ENCODE peak calls at places on chromosome 11, in ten cellular contexts. D, E, V, Q, A, F, T, L, M and N are unnamed samples.

GRCh38 chr11:70074701-70075100 is 3.4 kb upstream of the ANO1 start:
- DNase-seq in D (no peak), E (no peak), V (no peak), Q (no peak), A (no peak), F (no peak), T (no peak), L (no peak), M (peak), N (no peak)

GRCh38 chr11:5288108-5288911 is 13.4 kb downstream of the OR51B4 start:
- DNase-seq in D (no peak), E (no peak), V (no peak), Q (no peak), A (no peak), F (no peak), T (peak), L (no peak), M (no peak), N (no peak)

GRCh38 chr11:42947405-42947804 is 364.4 kb upstream of the API5 start:
- DNase-seq in D (no peak), E (no peak), V (no peak), Q (no peak), A (no peak), F (no peak), T (no peak), L (no peak), M (no peak), N (no peak)

GRCh38 chr11:75315439-75315805 is 36.0 kb downstream of the ARRB1 start:
- DNase-seq in D (no peak), E (peak), V (no peak), Q (no peak), A (no peak), F (no peak), T (no peak), L (no peak), M (no peak), N (no peak)

GRCh38 chr11:2576116-2576515 is 123.7 kb downstream of the KCNQ1OT1 start:
- DNase-seq in D (no peak), E (no peak), V (no peak), Q (no peak), A (no peak), F (no peak), T (no peak), L (no peak), M (no peak), N (no peak)

GRCh38 chr11:121326230-121326629 is 33.7 kb downstream of the SC5D start:
- DNase-seq in D (no peak), E (no peak), V (no peak), Q (no peak), A (no peak), F (no peak), T (no peak), L (no peak), M (no peak), N (no peak)

GRCh38 chr11:87878373-87878779 is 296.9 kb downstream of the RAB38 start:
- DNase-seq in D (peak), E (peak), V (peak), Q (no peak), A (peak), F (no peak), T (no peak), L (no peak), M (no peak), N (no peak)

GRCh38 chr11:9568854-9569587 is 4.4 kb upstream of the WEE1 start:
- DNase-seq in D (peak), E (peak), V (peak), Q (peak), A (no peak), F (peak), T (peak), L (no peak), M (peak), N (no peak)

GRCh38 chr11:65421204-65422103 is 1.1 kb upstream of the NEAT1 start:
- DNase-seq in D (peak), E (peak), V (peak), Q (peak), A (no peak), F (peak), T (peak), L (peak), M (peak), N (peak)

GRCh38 chr11:118900535-118901384 is 17.1 kb downstream of the CXCR5 start:
- DNase-seq in D (no peak), E (no peak), V (no peak), Q (no peak), A (no peak), F (no peak), T (no peak), L (no peak), M (no peak), N (peak)

GRCh38 chr11:105673089-105673488 is 63.2 kb downstream of the GRIA4 start:
- DNase-seq in D (peak), E (peak), V (no peak), Q (no peak), A (no peak), F (peak), T (no peak), L (peak), M (no peak), N (no peak)

GRCh38 chr11:75905434-75905833 is 90.4 kb downstream of the UVRAG start:
- DNase-seq in D (no peak), E (no peak), V (no peak), Q (no peak), A (no peak), F (no peak), T (no peak), L (no peak), M (no peak), N (no peak)

GRCh38 chr11:75548571-75549272 is 13.3 kb upstream of the SERPINH1 start:
- DNase-seq in D (no peak), E (no peak), V (no peak), Q (no peak), A (no peak), F (no peak), T (no peak), L (no peak), M (no peak), N (no peak)

GRCh38 chr11:8056810-8057463 is 24.1 kb upstream of the TUB start:
- DNase-seq in D (no peak), E (no peak), V (no peak), Q (no peak), A (no peak), F (no peak), T (peak), L (peak), M (peak), N (peak)

GRCh38 chr11:66072518-66072917 is 2.4 kb downstream of the PACS1 start:
- DNase-seq in D (no peak), E (no peak), V (no peak), Q (no peak), A (no peak), F (no peak), T (no peak), L (no peak), M (peak), N (no peak)

GRCh38 chr11:72818971-72819370 is 4.8 kb downstream of the ATG16L2 start:
- DNase-seq in D (no peak), E (no peak), V (no peak), Q (no peak), A (no peak), F (no peak), T (no peak), L (no peak), M (no peak), N (no peak)

GRCh38 chr11:122707111-122707510 is 51.6 kb downstream of the UBASH3B start:
- DNase-seq in D (no peak), E (no peak), V (no peak), Q (no peak), A (no peak), F (no peak), T (no peak), L (no peak), M (no peak), N (no peak)

GRCh38 chr11:124277809-124278208 is 21.6 kb downstream of the OR8G5 start:
- DNase-seq in D (no peak), E (no peak), V (no peak), Q (no peak), A (no peak), F (no peak), T (no peak), L (peak), M (no peak), N (no peak)

GRCh38 chr11:18081551-18081950 is 24.3 kb downstream of the SAAL1 start:
- DNase-seq in D (no peak), E (peak), V (no peak), Q (peak), A (no peak), F (no peak), T (no peak), L (no peak), M (no peak), N (no peak)

GRCh38 chr11:116255234-116255953 is 517.4 kb downstream of the BUD13 start:
- DNase-seq in D (no peak), E (no peak), V (no peak), Q (peak), A (no peak), F (no peak), T (no peak), L (no peak), M (no peak), N (no peak)

GRCh38 chr11:128867277-128867676 is at the start of gene KCNJ1:
- DNase-seq in D (no peak), E (no peak), V (no peak), Q (no peak), A (no peak), F (no peak), T (no peak), L (no peak), M (no peak), N (no peak)

GRCh38 chr11:57792060-57792541 is 30.5 kb downstream of the CTNND1 start:
- DNase-seq in D (no peak), E (peak), V (no peak), Q (no peak), A (no peak), F (peak), T (peak), L (no peak), M (peak), N (no peak)

GRCh38 chr11:76067099-76067498 is 139.2 kb downstream of the WNT11 start:
- DNase-seq in D (no peak), E (no peak), V (no peak), Q (no peak), A (no peak), F (no peak), T (no peak), L (no peak), M (no peak), N (no peak)

GRCh38 chr11:120577624-120578363 is 66.2 kb downstream of the GRIK4 start:
- DNase-seq in D (no peak), E (no peak), V (no peak), Q (no peak), A (no peak), F (no peak), T (no peak), L (no peak), M (no peak), N (no peak)

GRCh38 chr11:118435233-118435892 is 929 bp upstream of the KMT2A start:
- DNase-seq in D (peak), E (peak), V (peak), Q (peak), A (no peak), F (peak), T (peak), L (peak), M (no peak), N (no peak)

GRCh38 chr11:20360650-20361049 is 2.9 kb upstream of the HTATIP2 start:
- DNase-seq in D (peak), E (no peak), V (no peak), Q (no peak), A (no peak), F (no peak), T (peak), L (no peak), M (no peak), N (no peak)

GRCh38 chr11:117189191-117189940 is 9.8 kb upstream of the TAGLN start:
- DNase-seq in D (no peak), E (no peak), V (no peak), Q (no peak), A (no peak), F (no peak), T (peak), L (no peak), M (no peak), N (no peak)

GRCh38 chr11:103086461-103086860 is 5.5 kb downstream of the DCUN1D5 start:
- DNase-seq in D (no peak), E (no peak), V (no peak), Q (no peak), A (no peak), F (no peak), T (no peak), L (no peak), M (no peak), N (no peak)

GRCh38 chr11:38460429-38460828 is 1862.4 kb upstream of the RAG2 start:
- DNase-seq in D (no peak), E (no peak), V (no peak), Q (no peak), A (no peak), F (no peak), T (no peak), L (no peak), M (no peak), N (no peak)

GRCh38 chr11:122036022-122036421 is 80.0 kb downstream of the BLID start:
- DNase-seq in D (no peak), E (no peak), V (no peak), Q (no peak), A (no peak), F (no peak), T (no peak), L (no peak), M (no peak), N (no peak)

GRCh38 chr11:121575963-121576290 is 123.2 kb upstream of the SORL1-AS1 start:
- DNase-seq in D (no peak), E (no peak), V (no peak), Q (no peak), A (no peak), F (no peak), T (no peak), L (no peak), M (no peak), N (no peak)

GRCh38 chr11:69121021-69121420 is 34.7 kb upstream of the SMIM38 start:
- DNase-seq in D (no peak), E (no peak), V (no peak), Q (no peak), A (no peak), F (no peak), T (no peak), L (no peak), M (no peak), N (no peak)

GRCh38 chr11:33936745-33937612 is 45.1 kb upstream of the LMO2 start:
- DNase-seq in D (no peak), E (peak), V (no peak), Q (no peak), A (no peak), F (peak), T (no peak), L (no peak), M (no peak), N (no peak)

GRCh38 chr11:27423125-27423524 is 49.5 kb downstream of the LGR4 start:
- DNase-seq in D (no peak), E (no peak), V (no peak), Q (no peak), A (no peak), F (no peak), T (peak), L (no peak), M (peak), N (peak)
- TF ChIP-seq POLR2AphosphoS5 in D (no peak), E (no peak), V (no peak), Q (no peak), A (no peak), F (no peak), T (peak), L (no peak), M (peak), N (no peak)

GRCh38 chr11:32334822-32335221 is 100.5 kb downstream of the WT1 start:
- DNase-seq in D (peak), E (no peak), V (peak), Q (no peak), A (no peak), F (no peak), T (no peak), L (peak), M (no peak), N (no peak)
- TF ChIP-seq CTCF in D (peak), E (no peak), V (peak), Q (peak), A (peak), F (no peak), T (no peak), L (peak), M (no peak), N (no peak)

DNA sequence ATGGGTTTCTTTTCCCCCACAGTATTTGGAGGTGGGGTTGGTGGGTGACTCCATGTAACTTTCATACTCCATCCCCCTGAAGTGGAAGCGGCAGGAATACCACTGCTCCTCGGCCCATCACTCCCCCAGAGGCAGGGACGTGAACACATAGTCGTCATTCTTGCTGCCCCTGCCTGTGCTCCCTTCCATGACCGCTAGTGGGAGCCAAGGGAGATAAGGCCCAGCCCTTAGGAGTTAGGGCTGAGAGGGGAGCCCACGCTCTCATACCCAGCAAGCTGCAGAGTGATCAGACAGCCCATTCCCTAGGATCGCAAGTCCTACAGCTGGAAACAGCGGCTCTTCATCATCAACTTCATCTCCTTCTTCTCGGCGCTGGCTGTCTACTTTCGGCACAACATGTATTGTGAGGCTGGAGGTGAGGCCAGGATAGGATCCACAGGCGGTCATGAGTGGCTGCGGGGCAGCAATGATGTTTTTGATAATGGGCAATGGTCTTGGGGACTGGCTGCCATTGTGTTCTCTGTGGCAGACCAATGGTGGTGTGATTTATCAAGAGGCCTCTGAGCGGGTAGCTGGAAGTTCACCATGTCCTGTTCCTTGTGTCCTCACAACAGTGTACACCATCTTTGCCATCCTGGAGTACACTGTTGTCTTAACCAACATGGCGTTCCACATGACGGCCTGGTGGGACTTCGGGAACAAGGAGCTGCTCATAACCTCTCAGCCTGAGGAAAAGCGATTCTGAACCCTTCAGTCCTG is 15.9 kb downstream of the RHOG start:
- DNase-seq in D (peak), E (peak), V (no peak), Q (peak), A (no peak), F (no peak), T (peak), L (peak), M (no peak), N (no peak)
- TF ChIP-seq POLR2AphosphoS5 in D (no peak), E (no peak), V (no peak), Q (no peak), A (no peak), F (no peak), T (peak), L (peak), M (no peak), N (no peak)

DNA sequence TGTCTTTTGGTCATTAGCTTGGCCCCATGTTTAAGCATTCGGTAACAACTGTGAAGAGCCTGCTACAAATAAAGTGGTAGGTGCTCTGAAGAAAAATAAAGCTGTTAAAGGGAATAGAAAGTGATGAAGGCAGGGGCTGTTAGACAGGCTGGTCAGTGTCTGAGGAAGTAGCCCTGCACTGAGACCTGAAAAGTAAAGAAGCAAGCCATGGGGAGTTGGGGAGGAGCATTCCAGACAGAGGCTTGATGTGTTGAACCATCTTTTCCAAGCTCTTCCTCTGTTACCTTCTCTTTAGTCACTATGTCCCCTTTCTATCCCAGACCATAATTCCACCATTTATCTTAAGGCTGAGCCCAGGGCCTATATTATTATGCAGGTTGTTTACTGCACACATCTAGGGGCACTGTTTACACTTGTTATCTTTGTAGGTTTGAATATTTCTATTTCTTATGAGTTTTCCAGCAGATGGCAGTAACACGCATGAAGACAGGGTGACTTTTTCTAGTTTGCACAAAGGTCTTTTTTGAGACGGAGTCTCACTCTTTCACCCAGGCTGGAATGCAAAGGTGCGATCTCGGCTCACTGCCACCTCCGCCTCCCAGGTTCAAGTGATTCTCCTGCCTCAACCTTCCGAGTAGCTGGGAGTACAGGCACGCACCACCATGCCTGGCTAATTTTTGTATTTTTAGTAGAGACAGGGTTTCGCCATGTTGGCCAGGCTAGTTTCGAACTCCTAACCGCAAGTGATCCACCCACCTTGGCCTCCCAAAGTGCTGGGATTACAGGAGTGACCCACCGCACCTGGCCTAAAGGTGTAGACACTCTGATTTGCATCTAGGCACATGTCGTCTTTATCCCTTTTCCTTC is 23.0 kb downstream of the ZFTA start:
- DNase-seq in D (no peak), E (peak), V (no peak), Q (no peak), A (no peak), F (no peak), T (no peak), L (no peak), M (no peak), N (no peak)
- TF ChIP-seq CTCF in D (peak), E (peak), V (no peak), Q (peak), A (peak), F (no peak), T (no peak), L (no peak), M (no peak), N (no peak)

GRCh38 chr11:59753650-59754493 is 1.3 kb upstream of the STX3 start:
- DNase-seq in D (peak), E (peak), V (peak), Q (peak), A (peak), F (peak), T (peak), L (peak), M (peak), N (no peak)
- TF ChIP-seq POLR2AphosphoS5 in D (no peak), E (no peak), V (no peak), Q (no peak), A (peak), F (peak), T (peak), L (no peak), M (no peak), N (peak)

GRCh38 chr11:12123177-12123576 is 12.8 kb downstream of the MICAL2 start:
- DNase-seq in D (no peak), E (no peak), V (no peak), Q (no peak), A (no peak), F (no peak), T (no peak), L (no peak), M (no peak), N (no peak)

GRCh38 chr11:12121504-12121903 is 11.1 kb downstream of the MICAL2 start:
- DNase-seq in D (no peak), E (no peak), V (no peak), Q (no peak), A (no peak), F (no peak), T (no peak), L (no peak), M (no peak), N (no peak)

GRCh38 chr11:12121011-12121410 is 10.6 kb downstream of the MICAL2 start:
- DNase-seq in D (no peak), E (no peak), V (no peak), Q (no peak), A (no peak), F (no peak), T (no peak), L (no peak), M (no peak), N (no peak)

GRCh38 chr11:12123799-12124198 is 13.4 kb downstream of the MICAL2 start:
- DNase-seq in D (no peak), E (no peak), V (no peak), Q (no peak), A (no peak), F (no peak), T (no peak), L (no peak), M (no peak), N (no peak)

GRCh38 chr11:12122083-12122482 is 11.7 kb downstream of the MICAL2 start:
- DNase-seq in D (peak), E (no peak), V (peak), Q (no peak), A (no peak), F (no peak), T (no peak), L (peak), M (no peak), N (no peak)
- TF ChIP-seq CTCF in D (peak), E (peak), V (peak), Q (peak), A (peak), F (peak), T (peak), L (peak), M (no peak), N (no peak)